ENCODE peak calls at places on chromosomes 16 and 17, in seven cellular contexts. A, G, E, B, O, M and H are unnamed samples.

GRCh38 chr17:50550661-50551432 is 3.9 kb downstream of the SPATA20 start:
- DNase-seq in E (peak; percentile 34), A (no peak), B (no peak), M (peak; percentile 83), G (no peak), O (peak; percentile 73), H (peak; percentile 74)

GRCh38 chr17:246851-247421 is 65.5 kb upstream of the DOC2B start:
- DNase-seq in A (no peak), B (no peak), E (no peak), M (no peak), O (no peak), G (no peak), H (no peak)

GRCh38 chr17:146546-146945 is 9.2 kb downstream of the SCGB1C2 start:
- DNase-seq in M (no peak), B (no peak), G (no peak), E (no peak), A (no peak), O (no peak), H (peak; percentile 7)

GRCh38 chr17:13140750-13141149 is 122.9 kb upstream of the ELAC2 start:
- DNase-seq in A (no peak), O (no peak), B (no peak), M (no peak), E (no peak), G (no peak), H (no peak)

GRCh38 chr17:17385502-17385901 is 82.3 kb downstream of the NT5M start:
- DNase-seq in O (no peak), E (no peak), G (no peak), B (no peak), M (no peak), A (no peak), H (no peak)

GRCh38 chr17:33112763-33113162 is 121.1 kb downstream of the SPACA3 start:
- DNase-seq in B (no peak), O (no peak), A (no peak), E (no peak), M (no peak), G (no peak), H (no peak)

GRCh38 chr17:27879987-27880608 is 13.1 kb downstream of the LYRM9 start:
- DNase-seq in M (peak; percentile 69), O (peak; percentile 87), B (peak; percentile 49), A (peak; percentile 42), G (peak; percentile 36), E (peak; percentile 85), H (peak; percentile 87)

GRCh38 chr17:74430706-74431567 is 951 bp upstream of the GPRC5C start:
- DNase-seq in G (no peak), B (peak; percentile 77), O (peak; percentile 88), A (no peak), E (peak; percentile 58), M (peak; percentile 98), H (peak; percentile 91)

GRCh38 chr16:89041571-89042481 is 51.8 kb upstream of the ACSF3 start:
- DNase-seq in A (no peak), E (no peak), G (no peak), O (no peak), B (no peak), M (no peak), H (no peak)

GRCh38 chr17:63035271-63035670 is 69.2 kb downstream of the TANC2 start:
- DNase-seq in O (peak; percentile 17), E (no peak), G (no peak), M (peak; percentile 65), B (no peak), A (no peak), H (no peak)

GRCh38 chr17:68011199-68011665 is 15.0 kb upstream of the C17orf58 start:
- DNase-seq in G (peak; percentile 37), A (peak; percentile 55), M (peak; percentile 45), E (peak; percentile 86), B (peak; percentile 23), O (peak; percentile 70), H (peak; percentile 60)

GRCh38 chr16:54538241-54538640 is 251.7 kb upstream of the IRX3 start:
- DNase-seq in M (no peak), G (no peak), E (no peak), B (no peak), O (no peak), A (no peak), H (no peak)

GRCh38 chr17:82241183-82241925 is 12.5 kb downstream of the SLC16A3 start:
- DNase-seq in O (peak; percentile 63), B (no peak), M (no peak), G (no peak), E (peak; percentile 90), A (no peak), H (peak; percentile 72)

GRCh38 chr17:70544307-70544706 is 375.0 kb downstream of the KCNJ2 start:
- DNase-seq in B (no peak), A (no peak), M (no peak), O (no peak), G (no peak), E (no peak), H (no peak)

GRCh38 chr17:78557598-78558039 is 19.6 kb downstream of the DNAH17 start:
- DNase-seq in A (no peak), E (no peak), M (peak; percentile 35), O (no peak), G (no peak), B (no peak), H (no peak)

GRCh38 chr16:72105978-72106377 is 12.3 kb downstream of the DHX38 start:
- DNase-seq in B (no peak), G (no peak), A (no peak), E (no peak), O (no peak), M (no peak), H (no peak)

GRCh38 chr17:77959216-77959925 is 868 bp downstream of the TNRC6C start:
- DNase-seq in M (no peak), G (no peak), E (peak; percentile 58), A (peak; percentile 24), O (peak; percentile 34), B (peak; percentile 17), H (no peak)

GRCh38 chr16:9159839-9160550 is 68.6 kb downstream of the HAPSTR1 start:
- DNase-seq in M (peak; percentile 67), E (peak; percentile 70), O (peak; percentile 78), A (no peak), G (no peak), B (peak; percentile 28), H (peak; percentile 67)

GRCh38 chr17:29784661-29785060 is 145.4 kb downstream of the SSH2 start:
- DNase-seq in O (no peak), E (no peak), M (peak; percentile 25), A (no peak), G (no peak), B (no peak), H (no peak)

GRCh38 chr17:1999557-2000251 is 25.4 kb downstream of the RTN4RL1 start:
- DNase-seq in A (no peak), O (peak; percentile 66), M (no peak), E (no peak), B (no peak), G (no peak), H (peak; percentile 57)

GRCh38 chr16:72262711-72263110 is 90.8 kb upstream of the PMFBP1 start:
- DNase-seq in G (no peak), B (no peak), O (no peak), A (no peak), E (no peak), M (no peak), H (no peak)

GRCh38 chr17:30332057-30332542 is 1.8 kb downstream of the TMIGD1 start:
- DNase-seq in M (peak; percentile 27), O (no peak), A (peak; percentile 25), E (peak; percentile 77), G (no peak), B (no peak), H (no peak)

GRCh38 chr16:68382296-68382718 is 66.0 kb downstream of the SMPD3 start:
- DNase-seq in E (no peak), B (peak; percentile 33), O (peak; percentile 85), M (peak; percentile 12), G (no peak), A (no peak), H (peak; percentile 85)

GRCh38 chr17:7849185-7850117 is 5.4 kb upstream of the TMEM88 start:
- DNase-seq in A (no peak), B (no peak), E (no peak), M (no peak), O (peak; percentile 11), G (no peak), H (no peak)

GRCh38 chr16:86391987-86392386 is 118.3 kb upstream of the FOXF1 start:
- DNase-seq in E (no peak), M (no peak), A (no peak), G (no peak), O (no peak), B (no peak), H (no peak)

GRCh38 chr17:13671771-13672170 is 70.0 kb upstream of the HS3ST3A1 start:
- DNase-seq in G (no peak), O (no peak), A (no peak), M (no peak), B (no peak), E (peak; percentile 25), H (no peak)

GRCh38 chr16:53093162-53093744 is 38.5 kb downstream of the CHD9 start:
- DNase-seq in A (no peak), M (no peak), B (no peak), G (no peak), E (no peak), O (no peak), H (no peak)

GRCh38 chr17:77049440-77049839 is 91.3 kb upstream of the SEC14L1 start:
- DNase-seq in B (no peak), E (no peak), A (no peak), M (no peak), G (no peak), O (no peak), H (no peak)

GRCh38 chr17:797236-797635 is 15.1 kb downstream of the MRM3 start:
- DNase-seq in M (no peak), O (no peak), A (no peak), B (no peak), G (no peak), E (no peak), H (no peak)

GRCh38 chr17:22272363-22273146 is 580.2 kb downstream of the KCNJ18 start:
- DNase-seq in G (no peak), O (no peak), A (no peak), B (no peak), E (no peak), M (no peak), H (no peak)

GRCh38 chr17:67441052-67441738 is 64.1 kb downstream of the PITPNC1 start:
- DNase-seq in E (peak; percentile 85), B (no peak), M (peak; percentile 47), A (peak; percentile 61), O (peak; percentile 47), G (peak; percentile 51), H (peak; percentile 34)

GRCh38 chr17:9021985-9022552 is 759 bp downstream of the NTN1 start:
- DNase-seq in E (peak; percentile 29), O (peak; percentile 19), A (no peak), G (no peak), M (no peak), B (no peak), H (no peak)

GRCh38 chr16:4611337-4612023 is 3.2 kb downstream of the UBALD1 start:
- DNase-seq in E (no peak), O (no peak), M (no peak), A (no peak), B (no peak), G (no peak), H (no peak)

GRCh38 chr17:82042649-82043048 is 5.2 kb upstream of the DCXR start:
- DNase-seq in O (no peak), M (no peak), B (no peak), A (no peak), E (no peak), G (no peak), H (no peak)

GRCh38 chr17:35159926-35160325 is 12.3 kb downstream of the UNC45B start:
- DNase-seq in G (no peak), E (no peak), M (no peak), A (no peak), B (no peak), O (no peak), H (no peak)